ENCODE peak calls at places on chromosomes 1 and 21, in four cellular contexts. A, M, J and V are unnamed samples.

GRCh38 chr1:172537827-172538391 is 5.0 kb downstream of the SUCO start:
- DNase-seq in J (no peak), A (no peak), M (peak; percentile 42), V (no peak)

GRCh38 chr1:223137402-223138100 is 5.5 kb downstream of the TLR5 start:
- DNase-seq in A (peak; percentile 39), J (peak; percentile 90), M (peak; percentile 70), V (peak; percentile 39)

GRCh38 chr21:22421416-22422190 is 1423.4 kb downstream of the NCAM2 start:
- DNase-seq in M (no peak), J (no peak), A (no peak), V (no peak)

GRCh38 chr1:198669023-198669698 is 30.3 kb downstream of the PTPRC start:
- DNase-seq in J (peak; percentile 84), M (peak; percentile 91), A (peak; percentile 95), V (peak; percentile 96)

GRCh38 chr1:84995484-84996334 is 1.2 kb downstream of the MCOLN2 start:
- DNase-seq in A (no peak), M (no peak), J (no peak), V (no peak)

GRCh38 chr1:202130816-202131522 is 8.3 kb downstream of the GPR37L1 start:
- DNase-seq in J (no peak), A (no peak), M (no peak), V (no peak)

GRCh38 chr1:29973406-29973805 is 737.1 kb downstream of the PTPRU start:
- DNase-seq in M (no peak), J (no peak), A (no peak), V (peak; percentile 15)

GRCh38 chr1:240031009-240031408 is 60.7 kb upstream of the FMN2 start:
- DNase-seq in M (peak; percentile 35), A (peak; percentile 97), J (peak; percentile 52), V (peak; percentile 13)

GRCh38 chr1:226082959-226083302 is 20.4 kb downstream of the H3-3A start:
- DNase-seq in A (no peak), J (peak; percentile 56), M (peak; percentile 42), V (peak; percentile 18)

GRCh38 chr1:183051546-183051945 is 28.3 kb downstream of the LAMC1 start:
- DNase-seq in J (no peak), A (no peak), M (no peak), V (no peak)

GRCh38 chr1:155062702-155063411 is 683 bp upstream of the EFNA4 start:
- DNase-seq in J (peak; percentile 60), M (no peak), A (peak; percentile 33), V (peak; percentile 15)

GRCh38 chr1:110990541-110990940 is 26.8 kb upstream of the LRIF1 start:
- DNase-seq in A (no peak), J (no peak), M (no peak), V (no peak)

GRCh38 chr1:103266036-103266435 is 157.7 kb upstream of the COL11A1 start:
- DNase-seq in J (no peak), M (no peak), A (peak; percentile 56), V (no peak)

GRCh38 chr1:38789498-38790169 is 69.9 kb downstream of the RRAGC start:
- DNase-seq in J (peak; percentile 14), M (no peak), A (no peak), V (no peak)

GRCh38 chr21:44079846-44080245 is 27.4 kb upstream of the PWP2 start:
- DNase-seq in A (no peak), M (no peak), J (no peak), V (no peak)

GRCh38 chr1:162627662-162628296 is 4.5 kb upstream of the DDR2 start:
- DNase-seq in J (peak; percentile 60), M (no peak), A (peak; percentile 53), V (no peak)

GRCh38 chr1:173554089-173554488 is 48.8 kb downstream of the SLC9C2 start:
- DNase-seq in M (peak; percentile 10), A (no peak), J (no peak), V (no peak)

GRCh38 chr1:39003787-39004186 is 12.7 kb downstream of the AKIRIN1 start:
- DNase-seq in M (no peak), A (peak; percentile 33), J (peak; percentile 16), V (no peak)

GRCh38 chr1:170665625-170666024 is 1.7 kb downstream of the PRRX1 start:
- DNase-seq in A (no peak), J (peak; percentile 57), M (no peak), V (no peak)
- H3K4me1 ChIP-seq in A (peaks cover 14% of the 10 kb centered on the region), J (peaks cover 3% of the 10 kb centered on the region), M (peaks cover 9% of the 10 kb centered on the region), V (no peaks in the 10 kb centered on the region)

GRCh38 chr1:25727026-25727818 is 72.8 kb upstream of the SELENON start:
- DNase-seq in M (no peak), A (peak; percentile 49), J (no peak), V (no peak)
- H3K27ac ChIP-seq in M (no peak overlapping the region), A (peak overlapping the region; percentile 8), J (peak overlapping the region; percentile 94), V (no peak overlapping the region)

GRCh38 chr1:8053878-8054567 is 27.9 kb upstream of the ERRFI1 start:
- DNase-seq in M (no peak), J (no peak), A (no peak), V (no peak)

GRCh38 chr1:8047686-8048522 is 21.8 kb upstream of the ERRFI1 start:
- DNase-seq in A (peak; percentile 80), M (peak; percentile 93), J (peak; percentile 92), V (peak; percentile 89)

GRCh38 chr1:8047112-8047511 is 21.0 kb upstream of the ERRFI1 start:
- DNase-seq in A (peak; percentile 61), J (peak; percentile 68), M (peak; percentile 45), V (no peak)

GRCh38 chr1:8055973-8056372 is 29.9 kb upstream of the ERRFI1 start:
- DNase-seq in A (peak; percentile 91), M (peak; percentile 95), J (peak; percentile 81), V (peak; percentile 94)

DNA sequence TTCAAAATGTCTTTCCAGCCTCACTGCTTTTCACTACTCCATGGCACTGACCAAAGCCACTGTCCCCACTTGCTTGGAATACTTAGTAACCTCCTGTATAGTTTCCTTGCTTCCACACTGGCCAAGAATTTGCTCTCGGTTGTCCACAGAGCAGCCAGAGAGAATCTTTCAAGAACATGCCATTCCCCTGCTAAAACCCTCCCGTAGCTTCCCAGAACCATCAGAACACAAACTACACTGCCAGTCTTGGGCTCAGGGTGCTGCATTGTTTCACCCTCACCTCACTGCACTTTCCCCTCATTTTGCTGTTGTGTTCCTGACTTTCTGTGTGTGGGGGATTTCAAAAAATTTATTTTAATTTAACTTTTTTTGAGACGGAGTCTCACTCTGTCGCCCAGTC is 25.5 kb upstream of the ERRFI1 start:
- DNase-seq in A (no peak), J (no peak), M (no peak), V (no peak)
- TF ChIP-seq CTCF in A (no peak), J (no peak), M (no peak), V (no peak)

GRCh38 chr1:201020040-201020591 is 3.4 kb downstream of the KIF21B start:
- DNase-seq in J (no peak), M (no peak), A (no peak), V (no peak)
- H3K4me1 ChIP-seq in J (peaks cover 23% of the 10 kb centered on the region), M (peaks cover 5% of the 10 kb centered on the region), A (no peaks in the 10 kb centered on the region), V (peaks cover 12% of the 10 kb centered on the region)

GRCh38 chr1:9246841-9247785 is 12.5 kb downstream of the H6PD start:
- DNase-seq in M (no peak), A (no peak), J (no peak), V (no peak)
- H3K27ac ChIP-seq in M (no peak overlapping the region), A (no peak overlapping the region), J (no peak overlapping the region), V (no peak overlapping the region)

GRCh38 chr1:93821412-93822144 is 57.4 kb downstream of the DNTTIP2 start:
- DNase-seq in J (no peak), A (no peak), M (peak; percentile 45), V (peak; percentile 52)

GRCh38 chr1:93820554-93821411 is 58.2 kb downstream of the DNTTIP2 start:
- DNase-seq in J (peak; percentile 70), M (no peak), A (no peak), V (no peak)

GRCh38 chr1:93824869-93825268 is 54.1 kb downstream of the DNTTIP2 start:
- DNase-seq in M (no peak), A (no peak), J (no peak), V (no peak)

GRCh38 chr1:93827128-93827527 is 51.9 kb downstream of the DNTTIP2 start:
- DNase-seq in J (no peak), M (no peak), A (no peak), V (no peak)

GRCh38 chr1:93822710-93823425 is 56.1 kb downstream of the DNTTIP2 start:
- DNase-seq in M (peak; percentile 82), J (no peak), A (peak; percentile 32), V (peak; percentile 94)
- TF ChIP-seq CTCF in M (no peak), J (no peak), A (no peak), V (no peak)

DNA sequence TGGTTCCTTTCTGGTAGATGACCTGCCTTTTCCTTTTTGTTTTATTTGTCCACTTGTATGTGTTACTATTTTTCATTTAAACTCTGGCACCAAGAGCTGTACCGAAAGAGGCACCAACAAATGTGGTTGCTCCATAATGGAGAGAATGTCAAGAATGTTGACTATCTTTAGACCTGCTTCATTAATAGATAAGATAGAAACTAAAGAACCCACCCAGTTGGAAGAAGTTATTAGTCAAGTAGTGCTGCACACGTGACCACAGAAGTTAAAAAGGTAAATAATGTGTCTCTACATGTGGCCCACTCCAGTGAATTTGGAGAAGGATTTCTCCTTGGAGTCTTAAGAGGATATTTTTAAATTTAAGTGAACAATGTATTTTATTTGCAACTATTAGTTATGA is 9.3 kb downstream of the ATP1A1 start:
- DNase-seq in M (no peak), J (peak; percentile 74), A (peak; percentile 11), V (no peak)
- H3K4me1 ChIP-seq in M (peaks cover 31% of the 10 kb centered on the region), J (peaks cover 73% of the 10 kb centered on the region), A (peaks cover 11% of the 10 kb centered on the region), V (peaks cover 11% of the 10 kb centered on the region)

DNA sequence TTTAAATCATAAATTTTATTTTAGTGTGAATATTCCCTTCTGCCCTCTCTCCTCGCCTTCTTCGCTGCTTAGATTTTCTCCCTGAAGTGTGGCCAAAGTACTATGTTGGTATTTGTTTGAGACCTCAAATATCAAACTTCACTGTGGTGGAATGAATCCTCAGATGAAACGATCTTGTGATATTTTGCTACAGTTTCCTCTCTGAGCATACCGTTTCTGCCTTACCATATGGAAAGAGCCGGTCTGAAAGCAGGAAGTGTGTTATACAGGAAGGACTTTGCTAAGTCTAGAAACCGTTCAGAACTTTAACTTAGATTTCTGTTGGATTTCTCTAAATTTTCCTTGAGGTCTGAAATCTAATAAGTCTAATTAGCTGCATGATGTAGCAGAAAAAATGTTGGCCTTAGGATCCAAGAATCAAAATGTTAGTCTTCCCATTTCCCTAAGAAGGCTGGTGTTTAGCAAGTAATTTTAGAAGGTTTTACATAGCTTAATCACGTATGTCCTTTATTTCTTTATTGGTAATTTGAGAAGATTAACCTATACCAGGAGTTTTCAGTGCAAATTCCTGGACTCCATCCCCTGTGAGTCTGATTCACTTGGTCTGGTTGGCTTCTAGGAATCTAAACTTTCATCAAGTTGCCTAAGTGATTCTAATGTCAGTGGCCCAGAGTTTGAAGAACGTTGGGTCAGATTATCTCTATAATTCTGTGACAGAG is 30.7 kb downstream of the SDCCAG8 start:
- DNase-seq in A (peak; percentile 63), J (no peak), M (no peak), V (no peak)
- H3K27ac ChIP-seq in A (peak overlapping the region; percentile 50), J (no peak overlapping the region), M (peak overlapping the region; percentile 74), V (no peak overlapping the region)

GRCh38 chr1:220983877-220984635 is 104.8 kb downstream of the HLX start:
- DNase-seq in A (no peak), M (no peak), J (no peak), V (no peak)
- TF ChIP-seq CTCF in A (no peak), M (peak; percentile 18), J (peak; percentile 18), V (peak; percentile 17)